ENCODE peak calls at places on chromosome 4, in five cellular contexts. A is PC-3, S is spleen, K is heart left ventricle, J is cardiac muscle cell. Y is an unnamed sample.

GRCh38 chr4:1490011-1490905 is 84.0 kb upstream of the NKX1-1 start:
- DNase-seq in K (no peak), A (no peak), J (no peak), S (no peak), Y (no peak)

GRCh38 chr4:20248155-20248558 is 3.5 kb upstream of the SLIT2 start:
- DNase-seq in J (peak; percentile 74), K (no peak), A (peak; percentile 82), S (no peak), Y (peak; percentile 64)

GRCh38 chr4:15691346-15692140 is 9.9 kb downstream of the FAM200B start:
- DNase-seq in K (no peak), A (peak; percentile 42), S (no peak), J (no peak), Y (no peak)

GRCh38 chr4:107444-108429 is 16.6 kb upstream of the ZNF718 start:
- DNase-seq in A (no peak), J (peak; percentile 16), S (peak; percentile 65), K (no peak), Y (no peak)

GRCh38 chr4:153553155-153553819 is 87.1 kb downstream of the TMEM131L start:
- DNase-seq in A (no peak), K (no peak), J (no peak), S (no peak), Y (no peak)

GRCh38 chr4:183607894-183608293 is 51.1 kb downstream of the RWDD4 start:
- DNase-seq in A (peak; percentile 28), K (no peak), J (no peak), S (no peak), Y (no peak)

GRCh38 chr4:16225996-16226815 is at the start of gene TAPT1:
- DNase-seq in K (peak; percentile 88), J (peak; percentile 89), A (peak; percentile 63), S (peak; percentile 97), Y (peak; percentile 86)

GRCh38 chr4:128782076-128782715 is 27.3 kb upstream of the JADE1 start:
- DNase-seq in J (no peak), K (no peak), A (peak; percentile 33), S (peak; percentile 80), Y (no peak)

GRCh38 chr4:1154523-1155182 is 17.7 kb downstream of the SPON2 start:
- DNase-seq in K (no peak), A (no peak), J (no peak), S (no peak), Y (no peak)

GRCh38 chr4:33162122-33162521 is 2442.0 kb downstream of the PCDH7 start:
- DNase-seq in K (no peak), J (no peak), S (no peak), A (no peak), Y (no peak)

GRCh38 chr4:102815981-102816380 is 11.4 kb downstream of the UBE2D3 start:
- DNase-seq in J (no peak), S (no peak), A (peak; percentile 79), K (no peak), Y (no peak)

GRCh38 chr4:102817613-102818268 is 9.6 kb downstream of the UBE2D3 start:
- DNase-seq in J (no peak), A (no peak), K (no peak), S (no peak), Y (no peak)

GRCh38 chr4:102819588-102820365 is 7.6 kb downstream of the UBE2D3 start:
- DNase-seq in J (no peak), K (no peak), S (no peak), A (no peak), Y (no peak)

GRCh38 chr4:102817021-102817605 is 10.2 kb downstream of the UBE2D3 start:
- DNase-seq in K (no peak), S (no peak), A (no peak), J (no peak), Y (no peak)
- H3K4me1 ChIP-seq in K (peaks cover 44% of the 10 kb centered on the region), S (peaks cover 100% of the 10 kb centered on the region), A (peaks cover 28% of the 10 kb centered on the region), J (peaks cover 55% of the 10 kb centered on the region), Y (peaks cover 58% of the 10 kb centered on the region)

DNA sequence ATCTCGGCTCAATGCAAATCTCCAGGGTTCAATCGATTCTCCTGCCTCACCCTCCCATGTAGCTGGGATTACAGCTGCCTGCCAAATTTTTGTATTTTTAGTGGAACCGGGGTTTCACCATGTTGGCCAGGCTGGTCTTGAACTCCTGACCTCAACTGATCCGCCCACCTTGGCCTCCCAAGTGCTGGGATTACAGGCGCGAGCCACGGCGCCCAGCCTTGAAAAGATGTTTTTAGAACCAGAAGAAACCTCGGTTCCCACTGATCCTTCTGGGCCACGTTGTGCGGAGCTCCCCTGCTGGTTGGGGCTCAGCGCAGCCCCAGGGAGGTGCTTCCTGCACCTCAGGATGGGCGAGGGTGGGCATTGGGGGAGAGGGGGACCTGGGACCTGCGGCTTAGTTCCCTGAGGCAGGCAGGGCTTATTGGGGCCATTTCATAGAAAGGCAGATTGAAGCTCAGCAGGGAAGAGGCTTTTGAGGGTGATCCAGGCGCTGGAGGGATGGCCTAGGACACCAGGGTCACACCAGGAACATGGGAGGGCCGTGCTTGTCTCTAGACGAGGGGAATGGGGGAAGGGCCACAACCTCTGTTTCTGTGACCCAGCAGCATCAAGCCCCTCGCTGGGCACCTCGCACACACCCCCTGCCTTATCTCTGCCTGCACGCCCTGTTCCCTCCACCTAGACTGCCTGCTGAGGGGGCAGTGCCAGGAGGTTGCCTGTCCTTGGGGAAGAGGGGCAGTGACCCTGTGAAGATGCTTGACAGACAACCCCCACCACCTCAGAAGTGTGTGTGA is 6.3 kb upstream of the ADD1 start:
- DNase-seq in J (no peak), S (no peak), A (no peak), K (no peak), Y (peak; percentile 10)
- H3K4me1 ChIP-seq in J (peaks cover under 1% of the 10 kb centered on the region), S (peaks cover 72% of the 10 kb centered on the region), A (no peaks in the 10 kb centered on the region), K (peaks cover 7% of the 10 kb centered on the region), Y (peaks cover 17% of the 10 kb centered on the region)

DNA sequence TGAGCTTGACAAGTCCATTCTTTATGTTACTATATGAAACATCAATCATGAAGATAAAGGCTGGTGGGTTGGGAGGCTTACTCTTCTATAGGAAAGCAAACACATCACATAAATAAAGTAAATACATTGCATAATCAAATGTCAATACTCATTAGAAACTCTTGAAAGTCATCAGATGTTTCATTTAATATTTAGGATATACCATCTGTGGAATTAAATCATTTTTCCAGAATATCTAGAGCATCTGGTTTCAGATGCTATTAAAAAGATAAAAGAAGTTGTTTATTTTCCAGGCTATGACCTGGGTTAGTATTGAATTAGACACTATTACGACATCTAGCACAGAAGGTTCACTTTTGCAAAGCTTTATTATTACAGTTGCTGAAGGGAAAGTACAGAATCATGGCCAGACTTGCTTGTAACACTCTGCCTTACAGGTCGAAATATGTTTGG is 72.6 kb downstream of the METTL14 start:
- DNase-seq in K (no peak), S (no peak), J (no peak), A (no peak), Y (no peak)
- H3K4me1 ChIP-seq in K (peaks cover 22% of the 10 kb centered on the region), S (peaks cover 14% of the 10 kb centered on the region), J (peaks cover 8% of the 10 kb centered on the region), A (no peaks in the 10 kb centered on the region), Y (peaks cover 11% of the 10 kb centered on the region)

GRCh38 chr4:87052615-87053014 is 117.8 kb downstream of the AFF1 start:
- DNase-seq in A (no peak), J (no peak), K (no peak), S (no peak), Y (no peak)
- H3K4me1 ChIP-seq in A (peaks cover 14% of the 10 kb centered on the region), J (peaks cover 50% of the 10 kb centered on the region), K (peaks cover 41% of the 10 kb centered on the region), S (peaks cover 46% of the 10 kb centered on the region), Y (peaks cover 23% of the 10 kb centered on the region)

Y was measured in HAP-1.